ENCODE peak calls at places on chromosomes 7 and 10, in ten cellular contexts. Q, R, T, I, C, S, U, D, Y and H are unnamed samples.

GRCh38 chr10:1216576-1217236 is 160.5 kb downstream of the WDR37 start:
- DNase-seq in Q (no peak), R (no peak), T (no peak), I (no peak), C (no peak), S (no peak), U (no peak), D (no peak), Y (no peak), H (no peak)

GRCh38 chr10:72008096-72008933 is 44.1 kb downstream of the CHST3 start:
- DNase-seq in Q (no peak), R (no peak), T (no peak), I (no peak), C (no peak), S (no peak), U (no peak), D (no peak), Y (no peak), H (no peak)

GRCh38 chr7:102874166-102874829 is 38.5 kb upstream of the LRRC17 start:
- DNase-seq in Q (peak), R (peak), T (peak), I (no peak), C (no peak), S (no peak), U (no peak), D (peak), Y (no peak), H (peak)

GRCh38 chr10:31069411-31069810 is 37.7 kb upstream of the ZNF438 start:
- DNase-seq in Q (no peak), R (no peak), T (no peak), I (no peak), C (no peak), S (no peak), U (no peak), D (no peak), Y (no peak), H (no peak)

GRCh38 chr7:106126170-106126938 is 14.2 kb upstream of the SYPL1 start:
- DNase-seq in Q (no peak), R (no peak), T (peak), I (peak), C (no peak), S (peak), U (no peak), D (peak), Y (peak), H (peak)

GRCh38 chr7:28440055-28440601 is 27.8 kb downstream of the CREB5 start:
- DNase-seq in Q (no peak), R (no peak), T (no peak), I (no peak), C (no peak), S (no peak), U (no peak), D (no peak), Y (no peak), H (no peak)

GRCh38 chr10:96984512-96985225 is 152.6 kb downstream of the LCOR start:
- DNase-seq in Q (no peak), R (no peak), T (no peak), I (no peak), C (no peak), S (no peak), U (no peak), D (no peak), Y (no peak), H (no peak)

GRCh38 chr10:75181073-75181472 is 29.5 kb upstream of the VDAC2 start:
- DNase-seq in Q (no peak), R (no peak), T (no peak), I (no peak), C (no peak), S (no peak), U (no peak), D (no peak), Y (no peak), H (peak)

GRCh38 chr7:91311844-91312243 is 47.6 kb downstream of the FZD1 start:
- DNase-seq in Q (no peak), R (no peak), T (peak), I (no peak), C (no peak), S (no peak), U (no peak), D (no peak), Y (no peak), H (no peak)

GRCh38 chr7:26284995-26285632 is 6.5 kb upstream of the SNX10 start:
- DNase-seq in Q (peak), R (peak), T (no peak), I (no peak), C (no peak), S (no peak), U (no peak), D (no peak), Y (peak), H (no peak)

GRCh38 chr10:109647627-109648026 is 275.7 kb downstream of the XPNPEP1 start:
- DNase-seq in Q (no peak), R (no peak), T (no peak), I (no peak), C (no peak), S (no peak), U (no peak), D (no peak), Y (no peak), H (no peak)
- TF ChIP-seq CTCF in Q (peak), R (peak), T (no peak), I (no peak), C (no peak), S (no peak), U (no peak), D (no peak), Y (no peak), H (no peak)

GRCh38 chr10:8454357-8454756 is 399.9 kb downstream of the GATA3 start:
- DNase-seq in Q (no peak), R (no peak), T (no peak), I (no peak), C (no peak), S (no peak), U (no peak), D (no peak), Y (no peak), H (no peak)

GRCh38 chr10:8449909-8450308 is 395.4 kb downstream of the GATA3 start:
- DNase-seq in Q (no peak), R (no peak), T (no peak), I (no peak), C (no peak), S (no peak), U (no peak), D (no peak), Y (no peak), H (no peak)

GRCh38 chr10:8456386-8456785 is 401.9 kb downstream of the GATA3 start:
- DNase-seq in Q (no peak), R (no peak), T (no peak), I (no peak), C (no peak), S (no peak), U (no peak), D (no peak), Y (no peak), H (no peak)

GRCh38 chr10:8453587-8453986 is 399.1 kb downstream of the GATA3 start:
- DNase-seq in Q (no peak), R (no peak), T (peak), I (peak), C (peak), S (no peak), U (no peak), D (peak), Y (no peak), H (no peak)
- TF ChIP-seq CTCF in Q (no peak), R (no peak), T (no peak), I (no peak), C (no peak), S (no peak), U (no peak), D (no peak), Y (no peak), H (no peak)

DNA sequence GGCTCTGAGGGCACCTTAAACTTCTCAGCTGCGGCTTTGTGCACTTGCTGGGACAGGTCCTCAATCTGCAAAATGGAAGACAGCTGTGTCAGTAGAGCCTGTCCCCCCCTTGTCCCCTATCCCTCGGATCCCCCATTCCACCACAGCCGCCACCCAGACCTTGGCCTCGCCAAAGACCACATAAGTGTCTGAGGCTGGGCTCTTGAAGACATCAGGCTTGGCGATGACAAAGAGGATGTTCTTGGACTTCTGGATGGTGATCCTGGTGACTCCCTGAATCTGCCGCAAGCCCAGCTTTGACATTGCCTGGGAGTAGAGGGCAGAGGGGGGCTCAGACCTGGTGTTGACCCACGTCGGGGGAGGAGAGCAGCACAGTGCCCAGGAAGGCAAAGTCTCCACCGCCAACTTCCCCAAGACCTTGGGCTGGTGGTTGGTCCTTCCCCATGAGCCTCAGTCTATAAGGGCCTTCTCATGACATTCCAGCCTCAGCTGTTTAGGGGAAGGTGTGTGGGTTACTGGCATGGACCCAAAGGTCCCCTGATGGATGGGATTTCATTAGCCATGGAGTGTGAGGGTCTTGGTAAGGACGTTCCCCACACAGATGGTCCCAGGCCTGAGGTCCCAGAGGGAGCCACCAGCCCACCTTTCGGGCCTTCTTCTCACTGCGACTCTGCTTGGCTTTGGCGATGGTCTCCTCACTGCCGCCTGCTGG is 7.7 kb downstream of the NACAD start:
- DNase-seq in Q (no peak), R (no peak), T (no peak), I (no peak), C (no peak), S (no peak), U (no peak), D (no peak), Y (no peak), H (no peak)
- TF ChIP-seq CTCF in Q (no peak), R (no peak), T (no peak), I (no peak), C (no peak), S (no peak), U (no peak), D (no peak), Y (no peak), H (no peak)

GRCh38 chr7:88090671-88091070 is 129.2 kb downstream of the SRI start:
- DNase-seq in Q (peak), R (no peak), T (peak), I (no peak), C (no peak), S (no peak), U (no peak), D (no peak), Y (no peak), H (no peak)
- TF ChIP-seq CTCF in Q (no peak), R (no peak), T (no peak), I (no peak), C (no peak), S (no peak), U (no peak), D (no peak), Y (no peak), H (no peak)

DNA sequence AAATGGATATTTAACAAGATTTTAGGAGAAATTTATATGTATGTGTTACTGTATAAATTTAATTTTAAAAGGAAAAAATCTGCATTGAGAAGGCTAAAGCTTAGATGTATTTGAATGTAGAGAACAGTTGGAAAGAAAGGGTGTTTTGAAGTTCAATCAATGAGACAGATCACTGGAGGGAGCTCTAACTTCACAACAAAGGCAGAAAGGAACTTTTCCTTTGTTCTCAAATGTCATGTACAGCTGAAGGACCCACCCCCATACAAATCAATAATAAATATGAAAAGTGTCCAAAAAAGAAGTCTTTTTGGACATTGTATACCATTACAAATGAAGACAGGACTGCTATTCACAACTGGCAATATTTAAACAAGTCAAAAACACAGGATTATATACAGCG is 403.4 kb downstream of the DNAJB9 start:
- DNase-seq in Q (no peak), R (peak), T (peak), I (no peak), C (no peak), S (no peak), U (no peak), D (peak), Y (no peak), H (no peak)
- TF ChIP-seq CTCF in Q (no peak), R (peak), T (no peak), I (no peak), C (no peak), S (no peak), U (no peak), D (peak), Y (no peak), H (no peak)

DNA sequence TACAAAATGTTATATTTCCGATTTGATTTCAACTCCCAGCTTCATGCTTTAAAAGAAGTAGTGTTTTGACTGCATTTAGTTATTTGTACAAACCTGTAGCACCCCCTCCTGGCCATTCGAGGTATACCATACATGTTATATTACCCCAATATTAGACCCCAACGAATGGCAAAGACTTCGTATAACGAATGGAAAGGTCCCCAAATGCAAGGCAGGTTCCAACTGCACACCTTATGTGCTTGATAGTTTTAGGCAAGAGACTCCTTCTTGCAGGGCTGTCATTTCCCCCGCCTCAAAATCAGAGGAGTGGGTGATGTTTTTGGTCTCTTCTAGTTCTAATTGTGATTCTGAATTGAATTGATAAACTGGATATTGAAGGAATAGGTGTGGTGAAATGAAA is 101.1 kb upstream of the TARP start:
- DNase-seq in Q (peak), R (no peak), T (peak), I (no peak), C (peak), S (peak), U (no peak), D (peak), Y (peak), H (peak)
- TF ChIP-seq CTCF in Q (peak), R (peak), T (peak), I (peak), C (peak), S (no peak), U (peak), D (peak), Y (peak), H (peak)